ENCODE peak calls at places on chromosomes 1 and 21, in eight cellular contexts. One of them, this sample, is unnamed. For H3K27me3, the result is how much of the 10 kb centered on the place peaks cover.

GRCh38 chr1:21325231-21325718 is 35.0 kb upstream of the ECE1 start:
- DNase-seq in GM23338: no peak
- DNase-seq in right lobe of liver: no peak
- DNase-seq in heart right ventricle: no peak
- DNase-seq in fibroblast of lung: no peak
- DNase-seq in CD8-positive, alpha-beta memory T cell: no peak
- DNase-seq in upper lobe of right lung: no peak
- DNase-seq in H9: no peak
- DNase-seq in this sample: no peak

GRCh38 chr1:84166797-84167196 is 22.7 kb downstream of the PRKACB start:
- DNase-seq in fibroblast of lung: no peak
- DNase-seq in CD8-positive, alpha-beta memory T cell: no peak
- DNase-seq in heart right ventricle: no peak
- DNase-seq in GM23338: no peak
- DNase-seq in right lobe of liver: no peak
- DNase-seq in H9: no peak
- DNase-seq in upper lobe of right lung: no peak
- DNase-seq in this sample: no peak

GRCh38 chr1:115980998-115981993 is 5.0 kb downstream of the SLC22A15 start:
- DNase-seq in fibroblast of lung: peak
- DNase-seq in H9: peak
- DNase-seq in right lobe of liver: no peak
- DNase-seq in GM23338: peak
- DNase-seq in CD8-positive, alpha-beta memory T cell: peak
- DNase-seq in upper lobe of right lung: no peak
- DNase-seq in heart right ventricle: peak
- DNase-seq in this sample: peak

GRCh38 chr1:166221316-166221715 is 54.5 kb upstream of the FAM78B start:
- DNase-seq in upper lobe of right lung: no peak
- DNase-seq in GM23338: no peak
- DNase-seq in H9: no peak
- DNase-seq in fibroblast of lung: no peak
- DNase-seq in CD8-positive, alpha-beta memory T cell: no peak
- DNase-seq in heart right ventricle: no peak
- DNase-seq in right lobe of liver: no peak
- DNase-seq in this sample: no peak

GRCh38 chr1:80799457-80799856 is 1001.3 kb upstream of the ADGRL2 start:
- DNase-seq in heart right ventricle: no peak
- DNase-seq in H9: peak
- DNase-seq in fibroblast of lung: no peak
- DNase-seq in upper lobe of right lung: no peak
- DNase-seq in right lobe of liver: no peak
- DNase-seq in GM23338: peak
- DNase-seq in CD8-positive, alpha-beta memory T cell: no peak
- DNase-seq in this sample: no peak

GRCh38 chr1:201693887-201694614 is 134.9 kb upstream of the IPO9 start:
- DNase-seq in H9: peak
- DNase-seq in fibroblast of lung: no peak
- DNase-seq in right lobe of liver: no peak
- DNase-seq in heart right ventricle: no peak
- DNase-seq in upper lobe of right lung: no peak
- DNase-seq in CD8-positive, alpha-beta memory T cell: no peak
- DNase-seq in GM23338: peak
- DNase-seq in this sample: no peak

GRCh38 chr21:41048141-41048540 is 119.8 kb upstream of the BACE2 start:
- DNase-seq in heart right ventricle: no peak
- DNase-seq in right lobe of liver: no peak
- DNase-seq in GM23338: no peak
- DNase-seq in upper lobe of right lung: no peak
- DNase-seq in H9: no peak
- DNase-seq in fibroblast of lung: no peak
- DNase-seq in CD8-positive, alpha-beta memory T cell: no peak
- DNase-seq in this sample: no peak

GRCh38 chr1:16967095-16967567 is 13.3 kb downstream of the MFAP2 start:
- DNase-seq in fibroblast of lung: peak
- DNase-seq in heart right ventricle: peak
- DNase-seq in GM23338: no peak
- DNase-seq in H9: no peak
- DNase-seq in CD8-positive, alpha-beta memory T cell: no peak
- DNase-seq in upper lobe of right lung: no peak
- DNase-seq in right lobe of liver: no peak
- DNase-seq in this sample: peak

GRCh38 chr1:155910621-155911121 is 478 bp downstream of the RIT1 start:
- DNase-seq in fibroblast of lung: peak
- DNase-seq in GM23338: peak
- DNase-seq in CD8-positive, alpha-beta memory T cell: peak
- DNase-seq in right lobe of liver: no peak
- DNase-seq in H9: peak
- DNase-seq in upper lobe of right lung: no peak
- DNase-seq in heart right ventricle: peak
- DNase-seq in this sample: peak

GRCh38 chr1:208252126-208252853 is 8.1 kb upstream of the PLXNA2 start:
- DNase-seq in CD8-positive, alpha-beta memory T cell: no peak
- DNase-seq in GM23338: peak
- DNase-seq in H9: peak
- DNase-seq in upper lobe of right lung: peak
- DNase-seq in right lobe of liver: peak
- DNase-seq in fibroblast of lung: peak
- DNase-seq in heart right ventricle: no peak
- DNase-seq in this sample: peak

GRCh38 chr1:31426249-31426922 is 13.4 kb downstream of the SERINC2 start:
- DNase-seq in H9: no peak
- DNase-seq in CD8-positive, alpha-beta memory T cell: no peak
- DNase-seq in heart right ventricle: no peak
- DNase-seq in GM23338: no peak
- DNase-seq in right lobe of liver: no peak
- DNase-seq in fibroblast of lung: no peak
- DNase-seq in upper lobe of right lung: no peak
- DNase-seq in this sample: no peak

GRCh38 chr1:114108741-114109255 is 44.9 kb downstream of the SYT6 start:
- DNase-seq in GM23338: no peak
- DNase-seq in upper lobe of right lung: no peak
- DNase-seq in H9: no peak
- DNase-seq in CD8-positive, alpha-beta memory T cell: no peak
- DNase-seq in heart right ventricle: no peak
- DNase-seq in fibroblast of lung: no peak
- DNase-seq in right lobe of liver: no peak
- DNase-seq in this sample: peak

GRCh38 chr1:113519561-113519960 is 129.2 kb downstream of the MAGI3 start:
- DNase-seq in right lobe of liver: no peak
- DNase-seq in CD8-positive, alpha-beta memory T cell: no peak
- DNase-seq in GM23338: no peak
- DNase-seq in heart right ventricle: no peak
- DNase-seq in upper lobe of right lung: no peak
- DNase-seq in H9: no peak
- DNase-seq in fibroblast of lung: peak
- DNase-seq in this sample: peak

GRCh38 chr1:38579056-38579455 is 280.5 kb downstream of the RRAGC start:
- DNase-seq in GM23338: no peak
- DNase-seq in fibroblast of lung: no peak
- DNase-seq in heart right ventricle: no peak
- DNase-seq in CD8-positive, alpha-beta memory T cell: no peak
- DNase-seq in right lobe of liver: peak
- DNase-seq in upper lobe of right lung: no peak
- DNase-seq in H9: no peak
- DNase-seq in this sample: no peak

GRCh38 chr1:38577385-38577784 is 282.2 kb downstream of the RRAGC start:
- DNase-seq in fibroblast of lung: no peak
- DNase-seq in CD8-positive, alpha-beta memory T cell: no peak
- DNase-seq in right lobe of liver: peak
- DNase-seq in heart right ventricle: no peak
- DNase-seq in H9: no peak
- DNase-seq in GM23338: no peak
- DNase-seq in upper lobe of right lung: no peak
- DNase-seq in this sample: no peak

GRCh38 chr1:38578444-38578951 is 281.1 kb downstream of the RRAGC start:
- DNase-seq in heart right ventricle: no peak
- DNase-seq in fibroblast of lung: no peak
- DNase-seq in right lobe of liver: peak
- DNase-seq in CD8-positive, alpha-beta memory T cell: no peak
- DNase-seq in upper lobe of right lung: peak
- DNase-seq in GM23338: peak
- DNase-seq in H9: peak
- DNase-seq in this sample: peak

GRCh38 chr1:38577937-38578443 is 281.6 kb downstream of the RRAGC start:
- DNase-seq in H9: no peak
- DNase-seq in fibroblast of lung: no peak
- DNase-seq in CD8-positive, alpha-beta memory T cell: no peak
- DNase-seq in GM23338: no peak
- DNase-seq in heart right ventricle: no peak
- DNase-seq in right lobe of liver: no peak
- DNase-seq in upper lobe of right lung: no peak
- DNase-seq in this sample: no peak

GRCh38 chr1:38576241-38576640 is 283.3 kb downstream of the RRAGC start:
- DNase-seq in H9: peak
- DNase-seq in CD8-positive, alpha-beta memory T cell: no peak
- DNase-seq in right lobe of liver: peak
- DNase-seq in heart right ventricle: no peak
- DNase-seq in GM23338: peak
- DNase-seq in fibroblast of lung: no peak
- DNase-seq in upper lobe of right lung: no peak
- DNase-seq in this sample: no peak
- H3K27me3 ChIP-seq in H9: under half
- H3K27me3 ChIP-seq in CD8-positive, alpha-beta memory T cell: under half
- H3K27me3 ChIP-seq in right lobe of liver: under half
- H3K27me3 ChIP-seq in heart right ventricle: half or more
- H3K27me3 ChIP-seq in GM23338: under half
- H3K27me3 ChIP-seq in fibroblast of lung: under half
- H3K27me3 ChIP-seq in upper lobe of right lung: under half
- H3K27me3 ChIP-seq in this sample: half or more

DNA sequence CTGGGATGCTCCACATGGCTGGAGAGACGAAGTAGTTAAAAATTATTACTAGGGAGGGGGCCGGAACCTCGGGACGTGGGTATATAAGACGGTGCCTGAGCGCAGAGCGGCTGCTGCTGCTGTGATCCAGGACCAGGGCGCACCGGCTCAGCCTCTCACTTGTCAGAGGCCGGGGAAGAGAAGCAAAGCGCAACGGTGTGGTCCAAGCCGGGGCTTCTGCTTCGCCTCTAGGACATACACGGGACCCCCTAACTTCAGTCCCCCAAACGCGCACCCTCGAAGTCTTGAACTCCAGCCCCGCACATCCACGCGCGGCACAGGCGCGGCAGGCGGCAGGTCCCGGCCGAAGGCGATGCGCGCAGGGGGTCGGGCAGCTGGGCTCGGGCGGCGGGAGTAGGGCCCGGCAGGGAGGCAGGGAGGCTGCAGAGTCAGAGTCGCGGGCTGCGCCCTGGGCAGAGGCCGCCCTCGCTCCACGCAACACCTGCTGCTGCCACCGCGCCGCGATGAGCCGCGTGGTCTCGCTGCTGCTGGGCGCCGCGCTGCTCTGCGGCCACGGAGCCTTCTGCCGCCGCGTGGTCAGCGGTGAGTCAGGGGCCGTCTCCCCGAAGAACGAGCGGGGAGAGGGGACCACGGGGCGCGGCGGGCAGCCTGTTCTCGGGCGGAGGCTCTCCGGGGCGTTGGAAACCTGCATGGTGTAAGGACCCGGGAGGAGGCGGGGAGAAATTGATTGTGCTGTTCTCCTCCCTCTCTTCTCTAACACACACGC is at the start of gene CHODL:
- DNase-seq in upper lobe of right lung: peak
- DNase-seq in heart right ventricle: no peak
- DNase-seq in right lobe of liver: no peak
- DNase-seq in GM23338: peak
- DNase-seq in fibroblast of lung: peak
- DNase-seq in H9: peak
- DNase-seq in CD8-positive, alpha-beta memory T cell: no peak
- DNase-seq in this sample: peak
- H3K27me3 ChIP-seq in upper lobe of right lung: under half
- H3K27me3 ChIP-seq in heart right ventricle: under half
- H3K27me3 ChIP-seq in right lobe of liver: under half
- H3K27me3 ChIP-seq in GM23338: half or more
- H3K27me3 ChIP-seq in fibroblast of lung: under half
- H3K27me3 ChIP-seq in H9: under half
- H3K27me3 ChIP-seq in CD8-positive, alpha-beta memory T cell: under half
- H3K27me3 ChIP-seq in this sample: half or more

DNA sequence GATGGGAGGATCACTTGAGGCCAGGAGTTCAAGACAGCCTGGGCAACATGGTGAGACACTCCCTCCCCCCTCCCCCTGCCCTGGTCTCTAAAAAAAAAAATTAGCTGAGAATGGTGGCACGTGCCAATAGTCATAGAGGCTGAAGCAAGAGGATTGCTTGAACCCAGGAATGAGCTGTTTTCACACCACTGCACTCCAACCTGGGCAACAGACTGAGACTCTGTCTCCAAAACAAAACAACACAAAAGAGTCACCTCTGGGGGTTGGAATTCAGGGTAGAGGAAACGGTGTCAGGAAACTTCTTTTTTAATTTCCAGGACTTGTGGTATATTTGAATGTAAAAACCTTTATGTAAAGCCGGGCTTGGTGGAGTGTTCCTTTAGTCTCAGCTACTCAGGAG is 43.2 kb downstream of the RHOU start:
- DNase-seq in right lobe of liver: no peak
- DNase-seq in GM23338: no peak
- DNase-seq in H9: no peak
- DNase-seq in CD8-positive, alpha-beta memory T cell: no peak
- DNase-seq in upper lobe of right lung: no peak
- DNase-seq in fibroblast of lung: no peak
- DNase-seq in heart right ventricle: no peak
- DNase-seq in this sample: no peak
- H3K27me3 ChIP-seq in right lobe of liver: under half
- H3K27me3 ChIP-seq in GM23338: under half
- H3K27me3 ChIP-seq in H9: under half
- H3K27me3 ChIP-seq in CD8-positive, alpha-beta memory T cell: under half
- H3K27me3 ChIP-seq in upper lobe of right lung: under half
- H3K27me3 ChIP-seq in fibroblast of lung: under half
- H3K27me3 ChIP-seq in heart right ventricle: under half
- H3K27me3 ChIP-seq in this sample: under half

GRCh38 chr21:36716387-36716786 is 17.5 kb downstream of the SIM2 start:
- DNase-seq in CD8-positive, alpha-beta memory T cell: no peak
- DNase-seq in upper lobe of right lung: no peak
- DNase-seq in heart right ventricle: no peak
- DNase-seq in right lobe of liver: no peak
- DNase-seq in fibroblast of lung: no peak
- DNase-seq in GM23338: no peak
- DNase-seq in H9: no peak
- DNase-seq in this sample: no peak

GRCh38 chr21:36719614-36720013 is 20.7 kb downstream of the SIM2 start:
- DNase-seq in heart right ventricle: no peak
- DNase-seq in right lobe of liver: no peak
- DNase-seq in upper lobe of right lung: peak
- DNase-seq in fibroblast of lung: no peak
- DNase-seq in GM23338: no peak
- DNase-seq in CD8-positive, alpha-beta memory T cell: no peak
- DNase-seq in H9: no peak
- DNase-seq in this sample: peak

GRCh38 chr21:36716836-36717235 is 17.9 kb downstream of the SIM2 start:
- DNase-seq in heart right ventricle: no peak
- DNase-seq in right lobe of liver: no peak
- DNase-seq in H9: no peak
- DNase-seq in upper lobe of right lung: no peak
- DNase-seq in GM23338: no peak
- DNase-seq in CD8-positive, alpha-beta memory T cell: no peak
- DNase-seq in fibroblast of lung: no peak
- DNase-seq in this sample: no peak

GRCh38 chr21:36718951-36719501 is 20.1 kb downstream of the SIM2 start:
- DNase-seq in upper lobe of right lung: peak
- DNase-seq in H9: no peak
- DNase-seq in GM23338: no peak
- DNase-seq in fibroblast of lung: no peak
- DNase-seq in right lobe of liver: peak
- DNase-seq in heart right ventricle: no peak
- DNase-seq in CD8-positive, alpha-beta memory T cell: no peak
- DNase-seq in this sample: no peak

GRCh38 chr21:36717901-36718465 is 19.1 kb downstream of the SIM2 start:
- DNase-seq in CD8-positive, alpha-beta memory T cell: no peak
- DNase-seq in fibroblast of lung: no peak
- DNase-seq in right lobe of liver: no peak
- DNase-seq in H9: no peak
- DNase-seq in GM23338: no peak
- DNase-seq in upper lobe of right lung: no peak
- DNase-seq in heart right ventricle: no peak
- DNase-seq in this sample: no peak
- H3K27me3 ChIP-seq in CD8-positive, alpha-beta memory T cell: under half
- H3K27me3 ChIP-seq in fibroblast of lung: under half
- H3K27me3 ChIP-seq in right lobe of liver: under half
- H3K27me3 ChIP-seq in H9: under half
- H3K27me3 ChIP-seq in GM23338: under half
- H3K27me3 ChIP-seq in upper lobe of right lung: half or more
- H3K27me3 ChIP-seq in heart right ventricle: half or more
- H3K27me3 ChIP-seq in this sample: under half